ENCODE peak calls at places on chromosomes 12 and 14, in nine cellular contexts. One of them, this sample, is unnamed.

GRCh38 chr14:74959596-74960180 is 4.3 kb upstream of the PGF start:
- DNase-seq in HTR-8/SVneo: no peak
- DNase-seq in effector memory CD8-positive, alpha-beta T cell: no peak
- DNase-seq in WTC11: no peak
- DNase-seq in AG20443: no peak
- DNase-seq in 8988T: no peak
- DNase-seq in stimulated activated CD8-positive, alpha-beta memory T cell treated with anti-CD3 and anti-CD28 coated beads, Interleukin-12 subunit alpha, Interleukin-12 subunit beta, amount 100 ng/mL, for 1 hour: no peak
- DNase-seq in HT-29: no peak
- DNase-seq in activated CD8-positive, alpha-beta T cell treated with anti-CD3 and anti-CD28 coated beads, Interleukin-2, amount 10 ng/mL, durations not matched to agents 7 days and 5 days: no peak
- DNase-seq in this sample: no peak

GRCh38 chr12:103197725-103198388 is 240.4 kb downstream of the ASCL1 start:
- DNase-seq in HTR-8/SVneo: no peak
- DNase-seq in effector memory CD8-positive, alpha-beta T cell: no peak
- DNase-seq in WTC11: no peak
- DNase-seq in AG20443: no peak
- DNase-seq in 8988T: no peak
- DNase-seq in stimulated activated CD8-positive, alpha-beta memory T cell treated with anti-CD3 and anti-CD28 coated beads, Interleukin-12 subunit alpha, Interleukin-12 subunit beta, amount 100 ng/mL, for 1 hour: no peak
- DNase-seq in HT-29: no peak
- DNase-seq in activated CD8-positive, alpha-beta T cell treated with anti-CD3 and anti-CD28 coated beads, Interleukin-2, amount 10 ng/mL, durations not matched to agents 7 days and 5 days: no peak
- DNase-seq in this sample: no peak

GRCh38 chr12:96237035-96237434 is 42.9 kb downstream of the ELK3 start:
- DNase-seq in HTR-8/SVneo: no peak
- DNase-seq in effector memory CD8-positive, alpha-beta T cell: no peak
- DNase-seq in WTC11: no peak
- DNase-seq in AG20443: no peak
- DNase-seq in 8988T: no peak
- DNase-seq in stimulated activated CD8-positive, alpha-beta memory T cell treated with anti-CD3 and anti-CD28 coated beads, Interleukin-12 subunit alpha, Interleukin-12 subunit beta, amount 100 ng/mL, for 1 hour: no peak
- DNase-seq in HT-29: no peak
- DNase-seq in activated CD8-positive, alpha-beta T cell treated with anti-CD3 and anti-CD28 coated beads, Interleukin-2, amount 10 ng/mL, durations not matched to agents 7 days and 5 days: no peak
- DNase-seq in this sample: no peak

GRCh38 chr12:132560831-132561783 is 49.3 kb downstream of the LRCOL1 start:
- DNase-seq in HTR-8/SVneo: peak; percentile 62
- DNase-seq in effector memory CD8-positive, alpha-beta T cell: peak; percentile 63
- DNase-seq in WTC11: peak; percentile 91
- DNase-seq in AG20443: peak; percentile 71
- DNase-seq in 8988T: peak; percentile 99
- DNase-seq in stimulated activated CD8-positive, alpha-beta memory T cell treated with anti-CD3 and anti-CD28 coated beads, Interleukin-12 subunit alpha, Interleukin-12 subunit beta, amount 100 ng/mL, for 1 hour: peak; percentile 37
- DNase-seq in HT-29: peak; percentile 87
- DNase-seq in activated CD8-positive, alpha-beta T cell treated with anti-CD3 and anti-CD28 coated beads, Interleukin-2, amount 10 ng/mL, durations not matched to agents 7 days and 5 days: peak; percentile 78
- DNase-seq in this sample: peak; percentile 50

GRCh38 chr12:47818007-47818376 is 1.7 kb downstream of the HDAC7 start:
- DNase-seq in HTR-8/SVneo: no peak
- DNase-seq in effector memory CD8-positive, alpha-beta T cell: no peak
- DNase-seq in WTC11: no peak
- DNase-seq in AG20443: no peak
- DNase-seq in 8988T: no peak
- DNase-seq in stimulated activated CD8-positive, alpha-beta memory T cell treated with anti-CD3 and anti-CD28 coated beads, Interleukin-12 subunit alpha, Interleukin-12 subunit beta, amount 100 ng/mL, for 1 hour: no peak
- DNase-seq in HT-29: no peak
- DNase-seq in activated CD8-positive, alpha-beta T cell treated with anti-CD3 and anti-CD28 coated beads, Interleukin-2, amount 10 ng/mL, durations not matched to agents 7 days and 5 days: no peak
- DNase-seq in this sample: no peak

GRCh38 chr12:23621910-23622309 is 327.6 kb downstream of the SOX5 start:
- DNase-seq in HTR-8/SVneo: no peak
- DNase-seq in effector memory CD8-positive, alpha-beta T cell: no peak
- DNase-seq in WTC11: no peak
- DNase-seq in AG20443: no peak
- DNase-seq in 8988T: no peak
- DNase-seq in stimulated activated CD8-positive, alpha-beta memory T cell treated with anti-CD3 and anti-CD28 coated beads, Interleukin-12 subunit alpha, Interleukin-12 subunit beta, amount 100 ng/mL, for 1 hour: no peak
- DNase-seq in HT-29: no peak
- DNase-seq in activated CD8-positive, alpha-beta T cell treated with anti-CD3 and anti-CD28 coated beads, Interleukin-2, amount 10 ng/mL, durations not matched to agents 7 days and 5 days: no peak
- DNase-seq in this sample: no peak

GRCh38 chr14:38774162-38774561 is 328.9 kb downstream of the SEC23A start:
- DNase-seq in HTR-8/SVneo: no peak
- DNase-seq in effector memory CD8-positive, alpha-beta T cell: no peak
- DNase-seq in WTC11: no peak
- DNase-seq in AG20443: no peak
- DNase-seq in 8988T: no peak
- DNase-seq in stimulated activated CD8-positive, alpha-beta memory T cell treated with anti-CD3 and anti-CD28 coated beads, Interleukin-12 subunit alpha, Interleukin-12 subunit beta, amount 100 ng/mL, for 1 hour: no peak
- DNase-seq in HT-29: no peak
- DNase-seq in activated CD8-positive, alpha-beta T cell treated with anti-CD3 and anti-CD28 coated beads, Interleukin-2, amount 10 ng/mL, durations not matched to agents 7 days and 5 days: no peak
- DNase-seq in this sample: no peak

GRCh38 chr14:71430321-71431168 is 501.7 kb upstream of the RGS6 start:
- DNase-seq in HTR-8/SVneo: no peak
- DNase-seq in effector memory CD8-positive, alpha-beta T cell: no peak
- DNase-seq in WTC11: no peak
- DNase-seq in AG20443: no peak
- DNase-seq in 8988T: no peak
- DNase-seq in stimulated activated CD8-positive, alpha-beta memory T cell treated with anti-CD3 and anti-CD28 coated beads, Interleukin-12 subunit alpha, Interleukin-12 subunit beta, amount 100 ng/mL, for 1 hour: no peak
- DNase-seq in HT-29: no peak
- DNase-seq in activated CD8-positive, alpha-beta T cell treated with anti-CD3 and anti-CD28 coated beads, Interleukin-2, amount 10 ng/mL, durations not matched to agents 7 days and 5 days: no peak
- DNase-seq in this sample: no peak

GRCh38 chr12:65779091-65779642 is 45.1 kb upstream of the HMGA2 start:
- DNase-seq in HTR-8/SVneo: no peak
- DNase-seq in effector memory CD8-positive, alpha-beta T cell: no peak
- DNase-seq in WTC11: no peak
- DNase-seq in AG20443: no peak
- DNase-seq in 8988T: no peak
- DNase-seq in stimulated activated CD8-positive, alpha-beta memory T cell treated with anti-CD3 and anti-CD28 coated beads, Interleukin-12 subunit alpha, Interleukin-12 subunit beta, amount 100 ng/mL, for 1 hour: no peak
- DNase-seq in HT-29: peak; percentile 7
- DNase-seq in activated CD8-positive, alpha-beta T cell treated with anti-CD3 and anti-CD28 coated beads, Interleukin-2, amount 10 ng/mL, durations not matched to agents 7 days and 5 days: no peak
- DNase-seq in this sample: no peak

GRCh38 chr12:188910-189621 is 24.9 kb downstream of the SLC6A12 start:
- DNase-seq in HTR-8/SVneo: peak; percentile 68
- DNase-seq in effector memory CD8-positive, alpha-beta T cell: no peak
- DNase-seq in WTC11: peak; percentile 75
- DNase-seq in AG20443: peak; percentile 95
- DNase-seq in 8988T: peak; percentile 78
- DNase-seq in stimulated activated CD8-positive, alpha-beta memory T cell treated with anti-CD3 and anti-CD28 coated beads, Interleukin-12 subunit alpha, Interleukin-12 subunit beta, amount 100 ng/mL, for 1 hour: peak; percentile 16
- DNase-seq in HT-29: no peak
- DNase-seq in activated CD8-positive, alpha-beta T cell treated with anti-CD3 and anti-CD28 coated beads, Interleukin-2, amount 10 ng/mL, durations not matched to agents 7 days and 5 days: peak; percentile 51
- DNase-seq in this sample: peak; percentile 86

This sample was measured in AG08395.